ENCODE peak calls at places on chromosomes 2 and 18, in five cellular contexts. V is testis, O is brain microvascular endothelial cell, H is sigmoid colon, L is tibial artery. P is an unnamed sample. For H3K27me3, the result is how much of the 10 kb centered on the place peaks cover.

GRCh38 chr2:202007015-202008011 is 26.3 kb upstream of the FZD7 start:
- DNase-seq in V (no peak), O (no peak), H (no peak), L (peak), P (no peak)

GRCh38 chr2:220279372-220279771 is 651.9 kb downstream of the SLC4A3 start:
- DNase-seq in V (no peak), O (peak), H (no peak), L (no peak), P (no peak)

GRCh38 chr2:174336403-174337336 is 1.9 kb downstream of the SP9 start:
- DNase-seq in V (no peak), O (no peak), H (no peak), L (no peak), P (peak)

GRCh38 chr2:201260302-201260800 is at the start of gene CASP8:
- DNase-seq in V (no peak), O (peak), H (no peak), L (no peak), P (no peak)

GRCh38 chr2:127014630-127015029 is 92.3 kb downstream of the BIN1 start:
- DNase-seq in V (no peak), O (peak), H (no peak), L (no peak), P (no peak)

GRCh38 chr2:131584380-131584779 is 56.7 kb downstream of the CCDC74A start:
- DNase-seq in V (no peak), O (no peak), H (no peak), L (no peak), P (no peak)

GRCh38 chr18:33928226-33928625 is 296.5 kb downstream of the NOL4 start:
- DNase-seq in V (no peak), O (peak), H (no peak), L (no peak), P (no peak)

GRCh38 chr2:174235680-174236079 is 12.7 kb downstream of the OLA1 start:
- DNase-seq in V (no peak), O (peak), H (no peak), L (no peak), P (no peak)

GRCh38 chr2:203476881-203477280 is 58.2 kb downstream of the RAPH1 start:
- DNase-seq in V (no peak), O (no peak), H (no peak), L (no peak), P (no peak)

GRCh38 chr2:232817756-232818155 is 41.4 kb upstream of the KCNJ13 start:
- DNase-seq in V (no peak), O (no peak), H (no peak), L (no peak), P (no peak)

GRCh38 chr2:191869178-191869577 is 22.3 kb upstream of the CAVIN2 start:
- DNase-seq in V (peak), O (peak), H (no peak), L (no peak), P (peak)

GRCh38 chr2:95056461-95057459 is 31.3 kb downstream of the MAL start:
- DNase-seq in V (peak), O (no peak), H (peak), L (no peak), P (peak)

GRCh38 chr2:74020717-74021406 is 36.2 kb downstream of the TET3 start:
- DNase-seq in V (no peak), O (no peak), H (peak), L (no peak), P (no peak)

GRCh38 chr2:145599761-145600160 is 1079.8 kb upstream of the ZEB2 start:
- DNase-seq in V (no peak), O (no peak), H (no peak), L (no peak), P (no peak)

DNA sequence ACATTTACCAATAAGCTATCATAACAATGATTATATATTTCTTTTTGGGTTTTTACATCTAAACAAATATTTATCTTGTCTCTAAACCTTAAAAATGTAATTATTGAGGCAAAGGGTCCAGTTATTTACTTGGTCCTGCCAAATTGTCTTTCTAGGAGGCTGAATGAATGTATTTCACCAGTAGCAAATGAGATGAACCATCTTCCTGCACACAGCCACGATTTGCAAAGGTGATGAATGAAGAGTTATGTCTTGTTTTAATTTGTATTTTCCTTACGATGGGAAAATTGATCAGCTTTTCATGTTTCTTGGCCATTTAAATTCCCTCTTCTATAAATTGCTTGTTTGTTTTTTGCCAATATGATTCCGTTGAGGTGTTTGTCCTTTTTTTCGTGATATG is 1.4 kb downstream of the SP100 start:
- DNase-seq in V (no peak), O (no peak), H (no peak), L (no peak), P (no peak)
- H3K4me3 ChIP-seq in V (peak), O (peak), H (peak), L (peak), P (no peak)

GRCh38 chr2:230503798-230504197 is 87.8 kb downstream of the SP100 start:
- DNase-seq in V (no peak), O (no peak), H (no peak), L (no peak), P (no peak)
- H3K27me3 ChIP-seq in V (under half), O (under half), H (under half), L (under half), P (under half)

GRCh38 chr2:118834901-118835738 is 12.3 kb downstream of the EN1 start:
- DNase-seq in V (no peak), O (no peak), H (no peak), L (no peak), P (peak)
- H3K4me3 ChIP-seq in V (peak), O (peak), H (peak), L (peak), P (peak)

GRCh38 chr2:176146101-176146500 is 5.2 kb upstream of the HOXD4 start:
- DNase-seq in V (no peak), O (no peak), H (no peak), L (no peak), P (no peak)
- H3K27me3 ChIP-seq in V (under half), O (half or more), H (half or more), L (under half), P (half or more)

GRCh38 chr2:230230087-230230486 is 4.6 kb downstream of the SP140 start:
- DNase-seq in V (no peak), O (peak), H (no peak), L (no peak), P (no peak)

GRCh38 chr2:230227216-230227615 is 1.7 kb downstream of the SP140 start:
- DNase-seq in V (no peak), O (no peak), H (no peak), L (no peak), P (no peak)

GRCh38 chr2:230224458-230224857 is 1.1 kb upstream of the SP140 start:
- DNase-seq in V (no peak), O (no peak), H (no peak), L (no peak), P (no peak)

GRCh38 chr2:230225486-230225885 is at the start of gene SP140:
- DNase-seq in V (peak), O (no peak), H (peak), L (no peak), P (no peak)

DNA sequence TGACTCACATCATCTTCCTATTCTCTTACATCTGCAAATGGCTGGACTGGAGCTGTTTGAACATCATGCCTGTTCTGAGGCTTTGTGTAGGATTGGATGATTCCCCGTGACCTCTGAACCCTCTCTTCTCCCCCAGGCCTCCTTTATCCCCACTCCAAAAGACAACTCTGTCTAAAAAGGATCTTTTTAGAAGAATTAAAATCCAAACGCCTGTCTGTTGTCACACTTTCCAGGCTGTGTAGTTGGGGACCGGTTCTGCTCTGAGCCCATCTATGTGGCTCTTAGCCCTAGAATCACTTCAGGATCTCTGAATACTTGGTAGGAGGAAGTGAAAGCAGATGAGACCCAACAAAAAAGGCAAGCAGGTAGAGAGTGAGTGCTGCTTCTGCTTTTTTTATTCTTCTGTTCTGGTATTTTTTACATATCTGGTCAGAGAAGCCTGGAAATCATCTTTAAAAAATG is 585 bp downstream of the SP140 start:
- DNase-seq in V (no peak), O (no peak), H (no peak), L (no peak), P (no peak)
- H3K4me3 ChIP-seq in V (no peak), O (no peak), H (no peak), L (no peak), P (no peak)

DNA sequence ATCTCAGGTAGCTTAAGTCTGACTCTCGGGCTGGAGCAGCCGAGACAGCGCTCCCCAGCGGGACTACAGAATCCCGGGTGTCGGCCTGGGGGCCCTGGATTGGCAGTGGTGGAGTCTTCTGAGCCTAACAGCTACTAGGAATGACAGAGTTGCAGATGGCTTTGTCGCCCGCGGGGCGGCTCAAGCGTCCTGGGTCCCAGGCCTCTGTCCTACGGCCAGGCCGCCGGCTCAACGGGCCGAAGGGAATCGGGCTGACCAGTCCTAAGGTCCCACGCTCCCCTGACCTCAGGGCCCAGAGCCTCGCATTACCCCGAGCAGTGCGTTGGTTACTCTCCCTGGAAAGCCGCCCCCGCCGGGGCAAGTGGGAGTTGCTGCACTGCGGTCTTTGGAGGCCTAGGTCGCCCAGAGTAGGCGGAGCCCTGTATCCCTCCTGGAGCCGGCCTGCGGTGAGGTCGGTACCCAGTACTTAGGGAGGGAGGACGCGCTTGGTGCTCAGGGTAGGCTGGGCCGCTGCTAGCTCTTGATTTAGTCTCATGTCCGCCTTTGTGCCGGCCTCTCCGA is 8.8 kb downstream of the SIX2 start:
- DNase-seq in V (no peak), O (no peak), H (no peak), L (no peak), P (peak)
- H3K27me3 ChIP-seq in V (under half), O (under half), H (half or more), L (under half), P (half or more)

GRCh38 chr2:60831921-60832320 is 49.5 kb upstream of the REL start:
- DNase-seq in V (no peak), O (no peak), H (no peak), L (no peak), P (no peak)

GRCh38 chr2:60836491-60836890 is 44.9 kb upstream of the REL start:
- DNase-seq in V (no peak), O (no peak), H (peak), L (no peak), P (no peak)

GRCh38 chr2:60837123-60837522 is 44.3 kb upstream of the REL start:
- DNase-seq in V (no peak), O (no peak), H (peak), L (no peak), P (no peak)

GRCh38 chr2:60832621-60833020 is 48.8 kb upstream of the REL start:
- DNase-seq in V (no peak), O (no peak), H (no peak), L (no peak), P (no peak)

GRCh38 chr2:60834270-60834717 is 47.1 kb upstream of the REL start:
- DNase-seq in V (no peak), O (no peak), H (no peak), L (no peak), P (peak)
- H3K4me3 ChIP-seq in V (no peak), O (no peak), H (no peak), L (no peak), P (no peak)

GRCh38 chr18:346607-347006 is 78.8 kb upstream of the THOC1 start:
- DNase-seq in V (peak), O (no peak), H (no peak), L (no peak), P (no peak)

GRCh38 chr18:355678-356077 is 87.8 kb upstream of the THOC1 start:
- DNase-seq in V (no peak), O (no peak), H (no peak), L (no peak), P (no peak)

GRCh38 chr18:354003-354402 is 86.2 kb upstream of the THOC1 start:
- DNase-seq in V (no peak), O (no peak), H (no peak), L (no peak), P (no peak)

GRCh38 chr18:354456-354855 is 86.6 kb upstream of the THOC1 start:
- DNase-seq in V (no peak), O (no peak), H (no peak), L (no peak), P (no peak)

DNA sequence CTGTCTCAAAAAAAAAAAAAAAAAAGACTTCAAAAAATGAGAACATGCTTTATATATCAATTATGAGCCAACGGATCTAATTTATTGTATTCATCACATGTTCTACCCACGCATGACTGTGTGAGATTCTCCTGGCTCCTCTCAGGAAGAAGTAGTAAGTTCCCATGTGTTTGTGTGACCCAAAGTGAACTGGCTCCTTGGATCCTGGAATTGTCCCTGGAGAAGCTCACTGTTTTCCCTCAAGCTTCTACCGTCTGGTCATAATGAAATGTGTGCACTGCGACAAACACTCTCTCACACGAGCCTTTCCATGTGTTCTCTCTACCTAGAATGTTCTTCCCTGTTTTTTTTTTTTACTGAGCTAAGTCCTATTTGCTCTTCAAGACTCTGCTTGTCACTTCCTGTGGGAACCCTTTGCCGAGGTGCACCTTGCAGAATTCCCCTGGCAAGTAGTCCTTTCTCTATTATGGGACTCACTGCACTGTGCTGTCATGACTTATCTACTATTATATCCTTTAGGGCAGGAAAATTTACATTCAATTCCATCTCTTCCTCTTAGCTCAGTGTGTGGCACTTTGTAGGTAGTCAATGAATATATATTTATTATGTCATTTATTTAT is 83.2 kb upstream of the THOC1 start:
- DNase-seq in V (no peak), O (no peak), H (no peak), L (no peak), P (no peak)
- H3K27me3 ChIP-seq in V (under half), O (under half), H (under half), L (under half), P (under half)

DNA sequence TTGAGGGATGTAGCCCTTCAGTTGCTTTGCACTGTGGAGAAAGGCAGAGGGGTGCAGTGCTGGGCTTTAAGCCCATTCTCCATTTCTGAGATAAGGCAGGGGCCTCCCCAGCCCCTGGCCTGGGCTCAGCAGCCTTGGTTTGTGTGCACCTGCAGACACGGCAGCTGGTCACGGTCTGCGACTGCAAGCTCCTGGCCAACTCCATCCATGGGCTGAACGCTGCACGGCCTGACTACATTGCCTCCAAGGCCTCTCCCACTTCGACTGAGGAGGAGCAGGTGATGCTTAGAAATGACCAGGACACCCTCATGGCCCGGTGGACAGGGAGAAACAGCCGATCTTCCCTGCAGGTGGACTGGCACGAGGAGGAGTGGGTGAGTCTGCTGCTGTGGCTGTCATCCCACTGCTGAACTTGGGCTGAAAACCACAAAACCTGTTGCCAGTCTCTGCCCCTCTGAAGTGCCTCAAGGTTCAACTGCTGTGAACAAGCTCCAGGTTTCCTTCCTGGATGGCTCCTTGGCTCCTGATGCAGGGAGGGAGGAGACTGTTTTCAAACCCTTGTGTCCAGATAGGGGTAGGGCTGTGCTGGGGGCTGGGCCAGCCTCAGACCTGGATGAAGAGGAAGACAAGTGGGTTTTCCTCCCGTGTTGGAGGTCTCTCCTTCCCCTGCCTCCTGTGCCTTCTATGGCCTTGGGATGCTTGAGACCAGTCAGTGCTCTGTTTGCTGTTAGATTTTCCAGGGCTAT is 54.0 kb downstream of the COA5 start:
- DNase-seq in V (no peak), O (no peak), H (no peak), L (peak), P (no peak)
- H3K4me3 ChIP-seq in V (no peak), O (no peak), H (no peak), L (no peak), P (no peak)